ENCODE peak calls at places on chromosomes 1 and 21, in six cellular contexts. T, X, O, J, A and F are unnamed samples.

GRCh38 chr1:19260211-19261138 is 8.9 kb downstream of the MRTO4 start:
- DNase-seq in T (no peak), X (no peak), O (no peak), J (no peak), A (no peak), F (peak)

GRCh38 chr1:235670157-235670776 is 20.7 kb upstream of the GNG4 start:
- DNase-seq in T (no peak), X (no peak), O (no peak), J (no peak), A (no peak), F (no peak)

GRCh38 chr1:227437495-227438008 is 119.3 kb upstream of the CDC42BPA start:
- DNase-seq in T (no peak), X (no peak), O (no peak), J (no peak), A (peak), F (peak)

GRCh38 chr1:206839857-206840256 is 25.6 kb upstream of the IL20 start:
- DNase-seq in T (no peak), X (no peak), O (no peak), J (no peak), A (no peak), F (no peak)

GRCh38 chr21:28516996-28517592 is 475.6 kb downstream of the LTN1 start:
- DNase-seq in T (peak), X (peak), O (peak), J (peak), A (peak), F (peak)

GRCh38 chr1:70140894-70141293 is 64.5 kb downstream of the LRRC40 start:
- DNase-seq in T (no peak), X (no peak), O (no peak), J (no peak), A (no peak), F (no peak)

GRCh38 chr1:17718136-17718535 is 37.0 kb upstream of the ACTL8 start:
- DNase-seq in T (no peak), X (no peak), O (no peak), J (no peak), A (no peak), F (no peak)

GRCh38 chr1:29527314-29528004 is 291.1 kb downstream of the PTPRU start:
- DNase-seq in T (no peak), X (no peak), O (no peak), J (no peak), A (no peak), F (no peak)

GRCh38 chr1:37242501-37242900 is 208.2 kb upstream of the GRIK3 start:
- DNase-seq in T (no peak), X (no peak), O (no peak), J (no peak), A (no peak), F (no peak)

GRCh38 chr1:46606255-46606965 is 2.3 kb upstream of the MKNK1 start:
- DNase-seq in T (no peak), X (no peak), O (no peak), J (no peak), A (no peak), F (no peak)

GRCh38 chr1:18603212-18603852 is 27.3 kb upstream of the PAX7 start:
- DNase-seq in T (no peak), X (no peak), O (no peak), J (no peak), A (no peak), F (no peak)

GRCh38 chr1:109615879-109616278 is 3.5 kb downstream of the GNAT2 start:
- DNase-seq in T (no peak), X (no peak), O (no peak), J (no peak), A (peak), F (peak)

GRCh38 chr1:224203243-224204016 is 20.4 kb downstream of the DEGS1 start:
- DNase-seq in T (no peak), X (no peak), O (no peak), J (no peak), A (peak), F (peak)

GRCh38 chr1:234654002-234654733 is 44.2 kb upstream of the IRF2BP2 start:
- DNase-seq in T (no peak), X (no peak), O (no peak), J (no peak), A (no peak), F (no peak)